ENCODE peak calls at places on chromosomes 3 and 15, in four cellular contexts. M is HepG2, I is GM12878, S is K562. B is an unnamed sample.

GRCh38 chr15:58399737-58400136 is 32.1 kb upstream of the LIPC start:
- DNase-seq in M (no peak), I (no peak), S (no peak), B (no peak)

GRCh38 chr15:32733276-32733675 is 15.5 kb downstream of the GREM1 start:
- DNase-seq in M (no peak), I (no peak), S (no peak), B (no peak)

GRCh38 chr15:78838480-78838879 is 27.2 kb upstream of the ADAMTS7 start:
- DNase-seq in M (no peak), I (no peak), S (no peak), B (no peak)

GRCh38 chr3:49899815-49900214 is 3.9 kb downstream of the MST1R start:
- DNase-seq in M (no peak), I (no peak), S (peak), B (peak)

GRCh38 chr3:14370719-14371572 is 31.5 kb upstream of the SLC6A6 start:
- DNase-seq in M (no peak), I (no peak), S (no peak), B (no peak)

GRCh38 chr3:9781978-9782575 is 10.2 kb downstream of the TADA3 start:
- DNase-seq in M (no peak), I (no peak), S (no peak), B (no peak)

GRCh38 chr3:12967751-12968209 is 105.4 kb downstream of the IQSEC1 start:
- DNase-seq in M (peak), I (no peak), S (peak), B (peak)

GRCh38 chr15:74196175-74196574 is 6.4 kb downstream of the STRA6 start:
- DNase-seq in M (peak), I (no peak), S (no peak), B (no peak)

GRCh38 chr3:105511031-105511430 is 144.3 kb downstream of the ALCAM start:
- DNase-seq in M (no peak), I (no peak), S (no peak), B (no peak)

GRCh38 chr3:146537603-146538002 is 6.8 kb downstream of the PLSCR1 start:
- DNase-seq in M (no peak), I (no peak), S (no peak), B (no peak)

GRCh38 chr3:2334921-2335320 is 236.3 kb downstream of the CNTN4 start:
- DNase-seq in M (no peak), I (no peak), S (no peak), B (no peak)

DNA sequence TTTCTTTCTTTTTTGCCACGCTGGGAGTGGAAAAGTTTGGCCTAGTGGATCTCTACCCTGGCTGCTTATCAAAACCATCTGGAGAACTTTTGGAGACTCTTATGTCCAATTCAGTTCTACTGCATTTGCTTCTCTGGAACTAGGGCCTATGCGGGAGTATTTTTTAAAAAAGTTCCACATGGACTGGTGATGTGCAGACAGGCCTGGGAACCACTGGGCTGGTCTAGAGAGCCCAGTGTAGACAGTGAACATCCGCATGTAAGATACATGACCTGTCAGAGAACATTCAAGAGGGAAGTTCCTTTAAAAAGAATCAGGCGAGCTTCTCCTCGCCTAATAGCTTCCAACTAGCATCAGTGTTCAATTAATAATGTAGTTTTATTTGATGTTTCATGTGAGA is 301.2 kb upstream of the ICE2 start:
- DNase-seq in M (no peak), I (no peak), S (no peak), B (no peak)
- TF ChIP-seq HDAC6 in M (no peak), I (no peak), S (no peak), B (no peak)

DNA sequence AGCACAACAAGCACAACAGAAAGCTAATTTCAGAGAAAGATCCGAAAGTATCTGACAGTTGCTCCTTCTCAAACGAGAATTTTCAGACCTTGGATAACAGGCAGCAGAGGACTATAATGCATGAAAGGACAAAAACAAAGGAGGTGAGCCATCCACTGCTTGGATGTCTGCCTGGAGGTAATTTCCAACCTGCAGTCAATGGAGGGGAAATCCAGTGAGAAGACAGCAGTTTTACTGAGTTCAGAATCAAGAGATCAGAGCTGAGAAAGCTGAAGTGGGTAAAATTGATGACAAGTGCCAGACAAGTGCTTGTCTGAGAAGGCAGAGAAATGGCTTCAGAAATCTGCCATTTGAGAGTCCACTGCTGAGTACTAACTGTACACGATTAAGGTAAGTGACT is 22.1 kb downstream of the UBE3A start:
- DNase-seq in M (no peak), I (peak), S (no peak), B (no peak)
- TF ChIP-seq HDAC6 in M (no peak), I (no peak), S (no peak), B (no peak)

DNA sequence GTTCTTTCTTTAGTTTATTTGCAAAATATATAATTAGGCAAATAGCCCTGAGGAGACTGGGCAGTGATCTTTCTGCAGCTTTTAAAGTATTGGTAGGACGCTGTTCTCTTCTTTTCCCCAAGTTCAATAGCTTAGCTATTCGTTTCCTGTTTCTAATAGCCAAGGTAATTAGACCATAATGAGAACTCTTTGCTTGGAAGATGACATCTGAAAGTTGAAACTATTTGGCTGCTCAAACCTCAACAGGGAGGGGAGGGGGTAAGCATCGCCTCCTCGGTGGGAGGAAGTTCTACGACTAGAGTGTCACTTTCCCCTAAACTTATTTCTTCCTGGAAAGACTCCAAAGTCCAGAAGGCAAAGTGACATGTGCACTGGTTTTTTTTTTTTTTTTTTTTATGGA is 22.8 kb upstream of the ALDH1A3 start:
- DNase-seq in M (no peak), I (no peak), S (no peak), B (no peak)
- TF ChIP-seq HDAC6 in M (no peak), I (no peak), S (no peak), B (no peak)

GRCh38 chr15:25858952-25859760 is 4.0 kb downstream of the ATP10A start:
- DNase-seq in M (no peak), I (no peak), S (no peak), B (no peak)

GRCh38 chr15:25860885-25861866 is 2.0 kb downstream of the ATP10A start:
- DNase-seq in M (no peak), I (no peak), S (no peak), B (no peak)

GRCh38 chr15:25862469-25863066 is 559 bp downstream of the ATP10A start:
- DNase-seq in M (no peak), I (no peak), S (no peak), B (no peak)

GRCh38 chr15:25862087-25862468 is 1.0 kb downstream of the ATP10A start:
- DNase-seq in M (no peak), I (no peak), S (no peak), B (no peak)

DNA sequence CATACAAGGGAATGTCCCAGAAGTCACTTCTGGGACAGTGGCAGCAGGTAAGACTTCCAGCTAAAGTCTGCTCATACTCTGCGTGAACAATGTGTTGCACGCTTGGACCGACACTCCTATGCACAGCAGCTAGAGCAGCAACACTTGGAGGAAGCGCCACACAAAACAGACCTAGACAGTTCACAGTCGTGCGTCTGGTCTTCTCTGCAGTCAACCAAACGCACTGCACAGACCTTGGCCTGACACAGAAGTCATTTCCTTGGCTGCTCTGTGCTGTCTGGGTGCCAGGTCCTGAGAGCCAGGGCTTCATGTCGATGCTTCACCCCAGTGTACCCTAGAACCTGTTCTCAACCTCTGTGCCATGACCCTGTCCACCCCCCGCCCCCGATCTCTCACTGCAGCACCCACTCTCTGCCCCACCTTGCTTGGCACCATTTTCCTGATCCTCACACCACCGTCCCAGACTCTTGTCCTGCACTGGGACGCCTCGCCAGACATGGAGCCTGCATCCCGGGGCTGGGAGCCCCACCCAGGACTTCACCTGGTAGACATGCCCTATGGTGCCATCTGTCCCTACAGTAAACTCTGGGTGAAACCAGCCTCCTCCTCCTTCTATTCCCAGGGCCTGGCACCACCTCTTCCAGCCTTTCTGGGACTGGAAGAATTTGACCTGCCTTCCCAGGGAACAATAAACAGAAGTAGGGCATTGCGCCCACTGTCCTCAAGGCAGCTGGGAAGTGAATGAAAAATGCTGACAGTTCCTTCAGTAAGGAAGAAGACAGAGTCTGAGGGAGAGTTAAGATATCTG is 3.1 kb downstream of the ATP10A start:
- DNase-seq in M (no peak), I (no peak), S (no peak), B (no peak)
- TF ChIP-seq HDAC6 in M (no peak), I (no peak), S (no peak), B (no peak)